ENCODE peak calls at places on chromosomes 11 and 22, in four cellular contexts. U is K562, P is HepG2, Q is GM12878. G is an unnamed sample.

GRCh38 chr11:1825039-1825740 is 9.6 kb upstream of the SYT8 start:
- DNase-seq in Q (no peak), U (peak), P (peak), G (peak)

GRCh38 chr11:69353696-69354544 is 60.0 kb downstream of the MYEOV start:
- DNase-seq in Q (no peak), P (no peak), U (no peak), G (no peak)

GRCh38 chr11:128689946-128690745 is 3.7 kb upstream of the FLI1 start:
- DNase-seq in P (no peak), U (no peak), Q (no peak), G (no peak)

GRCh38 chr22:36331306-36331911 is 56.4 kb downstream of the MYH9 start:
- DNase-seq in P (peak), Q (peak), U (peak), G (peak)

GRCh38 chr11:75547617-75548054 is 14.4 kb upstream of the SERPINH1 start:
- DNase-seq in U (peak), P (peak), Q (no peak), G (peak)

GRCh38 chr22:48528221-48528915 is 1299.3 kb downstream of the BRD1 start:
- DNase-seq in U (no peak), Q (no peak), P (no peak), G (no peak)

GRCh38 chr11:27868226-27868625 is 168.0 kb upstream of the BDNF start:
- DNase-seq in Q (no peak), U (no peak), P (no peak), G (no peak)

GRCh38 chr22:17873116-17873515 is 98.8 kb upstream of the BID start:
- DNase-seq in Q (no peak), P (no peak), U (no peak), G (no peak)

GRCh38 chr11:72425053-72425980 is 9.0 kb downstream of the CLPB start:
- DNase-seq in Q (no peak), U (no peak), P (no peak), G (no peak)

GRCh38 chr11:81497202-81497804 is 1236.4 kb downstream of the FAM181B start:
- DNase-seq in Q (no peak), P (peak), U (peak), G (peak)

GRCh38 chr11:66011785-66012303 is at the start of gene CST6:
- DNase-seq in P (no peak), Q (no peak), U (no peak), G (no peak)

GRCh38 chr22:30575011-30575671 is 676 bp upstream of the GAL3ST1 start:
- DNase-seq in P (no peak), Q (no peak), U (no peak), G (no peak)

GRCh38 chr11:92685049-92685448 is 284.4 kb upstream of the MTNR1B start:
- DNase-seq in U (no peak), P (no peak), Q (no peak), G (no peak)

GRCh38 chr11:62069961-62070919 is 53.6 kb upstream of the INCENP start:
- DNase-seq in P (no peak), Q (no peak), U (no peak), G (no peak)

GRCh38 chr11:106421673-106422292 is 344.3 kb downstream of the AASDHPPT start:
- DNase-seq in P (no peak), U (no peak), Q (no peak), G (no peak)

GRCh38 chr11:112163875-112164521 is at the start of gene IL18:
- DNase-seq in Q (no peak), P (no peak), U (peak), G (no peak)
- TF ChIP-seq FOXM1 in Q (no peak), P (no peak), U (no peak), G (no peak)

GRCh38 chr11:110486176-110486575 is 56.4 kb downstream of the FDX1 start:
- DNase-seq in U (no peak), P (no peak), Q (no peak), G (no peak)

GRCh38 chr11:110491577-110492352 is 62.0 kb downstream of the FDX1 start:
- DNase-seq in U (no peak), P (no peak), Q (no peak), G (no peak)

GRCh38 chr11:110488446-110488845 is 58.7 kb downstream of the FDX1 start:
- DNase-seq in U (no peak), Q (no peak), P (no peak), G (no peak)

DNA sequence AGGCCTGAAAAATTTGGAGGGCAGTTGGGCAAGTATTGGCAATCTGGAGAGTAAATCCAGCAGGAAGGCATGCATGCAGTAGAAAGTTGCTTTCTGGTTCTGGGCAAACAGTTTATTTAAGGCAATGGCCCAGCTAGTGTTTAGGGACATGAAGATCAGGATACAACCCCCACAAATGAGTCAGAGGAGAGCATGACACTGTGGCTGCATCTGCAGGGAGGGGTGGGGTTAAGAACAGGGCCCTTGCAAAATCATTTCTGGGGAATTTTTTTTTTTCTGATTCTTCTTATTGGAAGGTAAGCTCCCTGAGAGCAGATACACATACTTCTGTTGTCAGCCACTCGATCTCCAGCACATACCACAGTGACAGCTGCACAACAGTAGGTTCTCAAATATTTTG is 61.1 kb downstream of the FDX1 start:
- DNase-seq in U (no peak), P (no peak), Q (no peak), G (no peak)
- TF ChIP-seq TARDBP in U (no peak), P (no peak), Q (no peak), G (no peak)

GRCh38 chr22:41603873-41604332 is 14.3 kb upstream of the PMM1 start:
- DNase-seq in U (peak), Q (peak), P (no peak), G (no peak)
- TF ChIP-seq FOXM1 in U (peak), Q (peak), P (no peak), G (no peak)

DNA sequence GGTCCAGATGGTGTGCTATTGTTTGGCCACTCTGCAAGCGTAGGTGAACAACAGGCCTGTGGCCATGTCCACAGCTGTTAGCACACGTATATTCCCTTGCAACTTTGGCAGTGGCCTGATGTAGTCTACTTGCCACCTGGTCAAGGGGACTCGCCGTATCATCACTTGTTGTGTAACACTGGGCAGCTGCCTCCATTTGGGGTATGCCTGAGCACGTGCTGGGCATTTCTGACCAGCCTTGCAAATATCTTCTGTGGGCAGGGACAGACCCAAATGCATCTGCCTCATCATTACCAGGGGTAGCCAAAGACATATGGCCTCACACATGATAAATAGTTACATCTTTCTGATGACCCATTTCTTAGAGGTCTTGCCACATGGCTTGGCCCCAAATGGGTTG is 434.2 kb downstream of the DYNC2H1 start:
- DNase-seq in Q (no peak), U (no peak), P (no peak), G (no peak)
- TF ChIP-seq TARDBP in Q (no peak), U (no peak), P (no peak), G (no peak)

GRCh38 chr22:20836987-20837823 is 21.4 kb downstream of the PI4KA start:
- DNase-seq in P (no peak), U (no peak), Q (no peak), G (no peak)
- TF ChIP-seq FOXM1 in P (no peak), U (no peak), Q (no peak), G (no peak)

GRCh38 chr11:17779861-17780594 is 45.4 kb downstream of the KCNC1 start:
- DNase-seq in Q (no peak), U (no peak), P (no peak), G (no peak)

GRCh38 chr11:17782145-17782544 is 47.6 kb downstream of the KCNC1 start:
- DNase-seq in Q (no peak), P (no peak), U (no peak), G (no peak)

GRCh38 chr11:17781626-17782025 is 47.0 kb downstream of the KCNC1 start:
- DNase-seq in Q (no peak), U (no peak), P (no peak), G (no peak)

GRCh38 chr11:17780668-17781067 is 46.1 kb downstream of the KCNC1 start:
- DNase-seq in Q (no peak), P (no peak), U (no peak), G (no peak)

GRCh38 chr11:17781221-17781620 is 46.6 kb downstream of the KCNC1 start:
- DNase-seq in U (no peak), Q (no peak), P (no peak), G (no peak)
- TF ChIP-seq TARDBP in U (no peak), Q (no peak), P (no peak), G (no peak)

GRCh38 chr11:64150481-64151239 is 15.3 kb downstream of the MACROD1 start:
- DNase-seq in P (no peak), U (no peak), Q (no peak), G (no peak)
- TF ChIP-seq FOXM1 in P (no peak), U (no peak), Q (no peak), G (no peak)

GRCh38 chr11:19980957-19981669 is 179.2 kb downstream of the DBX1 start:
- DNase-seq in U (peak), Q (no peak), P (peak), G (no peak)
- TF ChIP-seq TARDBP in U (no peak), Q (no peak), P (no peak), G (no peak)

GRCh38 chr22:32717337-32718240 is 83.9 kb upstream of the TIMP3 start:
- DNase-seq in U (no peak), P (no peak), Q (no peak), G (no peak)
- TF ChIP-seq FOXM1 in U (no peak), P (no peak), Q (no peak), G (no peak)

DNA sequence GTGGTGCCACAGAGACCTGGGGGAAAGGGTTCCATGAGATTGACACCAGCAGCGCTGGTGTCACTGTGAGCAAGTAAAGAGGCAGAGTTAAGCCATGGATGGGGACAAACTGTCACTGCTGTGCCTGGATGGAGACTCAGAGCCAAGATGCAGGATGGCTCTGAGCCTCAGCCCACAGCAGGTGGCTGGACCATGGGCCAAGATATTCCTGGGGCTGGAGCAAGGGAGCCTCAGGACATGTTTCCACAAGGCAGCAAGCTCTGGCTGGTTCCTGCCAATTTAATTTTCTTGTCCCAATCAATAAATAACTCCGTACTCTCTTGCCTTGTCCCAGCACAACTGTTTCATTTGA is 23.0 kb downstream of the MYO18B start:
- DNase-seq in Q (no peak), U (no peak), P (no peak), G (no peak)
- TF ChIP-seq TARDBP in Q (no peak), U (no peak), P (no peak), G (no peak)

G was measured in HEK293T.